ENCODE peak calls at places on chromosomes 16 and 17, in six cellular contexts. G is NCI-H1417; V is stimulated activated CD4-positive, alpha-beta T cell treated with anti-CD3 and anti-CD28 coated beads, Interleukin-1b, Interleukin-23, amount 100 ng/mL, for 4 hours; C is left colon; A is Peyer's patch; Q is cardiac fibroblast. I is an unnamed sample.

GRCh38 chr17:48123111-48123510 is 15.5 kb downstream of the SNX11 start:
- DNase-seq in G (no peak), V (no peak), C (no peak), A (no peak), Q (no peak), I (no peak)

GRCh38 chr17:54324813-54325212 is 502.1 kb downstream of the KIF2B start:
- DNase-seq in G (no peak), V (no peak), C (no peak), A (no peak), Q (no peak), I (no peak)

GRCh38 chr16:85682516-85682915 is 6.2 kb downstream of the GINS2 start:
- DNase-seq in G (no peak), V (no peak), C (no peak), A (no peak), Q (no peak), I (no peak)

GRCh38 chr16:20814761-20815160 is 8.4 kb downstream of the REXO5 start:
- DNase-seq in G (no peak), V (no peak), C (no peak), A (no peak), Q (no peak), I (no peak)

GRCh38 chr16:47728229-47728628 is 267.1 kb downstream of the PHKB start:
- DNase-seq in G (no peak), V (no peak), C (no peak), A (no peak), Q (no peak), I (no peak)

GRCh38 chr17:77688369-77688768 is 270.1 kb upstream of the TNRC6C start:
- DNase-seq in G (no peak), V (no peak), C (no peak), A (no peak), Q (no peak), I (no peak)

GRCh38 chr17:28759296-28759865 is 15.6 kb downstream of the TRAF4 start:
- DNase-seq in G (no peak), V (no peak), C (no peak), A (no peak), Q (no peak), I (no peak)

GRCh38 chr16:84065536-84066132 is 23.0 kb upstream of the SLC38A8 start:
- DNase-seq in G (peak), V (no peak), C (peak), A (peak), Q (peak), I (peak)

GRCh38 chr17:5694507-5694906 is 110.2 kb upstream of the NLRP1 start:
- DNase-seq in G (peak), V (no peak), C (no peak), A (no peak), Q (no peak), I (no peak)

GRCh38 chr17:37488607-37489196 is 989 bp upstream of the DUSP14 start:
- DNase-seq in G (peak), V (peak), C (peak), A (peak), Q (peak), I (peak)

GRCh38 chr16:72561-73537 is at the start of gene RHBDF1:
- DNase-seq in G (no peak), V (no peak), C (peak), A (no peak), Q (peak), I (peak)

GRCh38 chr16:74463888-74464287 is 42.6 kb upstream of the CLEC18B start:
- DNase-seq in G (no peak), V (no peak), C (no peak), A (no peak), Q (no peak), I (no peak)

GRCh38 chr16:85935391-85935956 is 36.5 kb downstream of the IRF8 start:
- DNase-seq in G (no peak), V (no peak), C (no peak), A (no peak), Q (no peak), I (no peak)

GRCh38 chr16:31052131-31052530 is 18.8 kb downstream of the STX4 start:
- DNase-seq in G (no peak), V (no peak), C (no peak), A (no peak), Q (peak), I (no peak)

GRCh38 chr16:54282923-54283734 is 3.5 kb downstream of the IRX3 start:
- DNase-seq in G (no peak), V (no peak), C (no peak), A (no peak), Q (no peak), I (no peak)

GRCh38 chr16:1291576-1291974 is 17.9 kb upstream of the UBE2I start:
- DNase-seq in G (peak), V (no peak), C (no peak), A (no peak), Q (no peak), I (no peak)

GRCh38 chr17:82330322-82331239 is 3.0 kb downstream of the SECTM1 start:
- DNase-seq in G (peak), V (no peak), C (peak), A (no peak), Q (peak), I (peak)

GRCh38 chr16:76474048-76474447 is 196.8 kb downstream of the CNTNAP4 start:
- DNase-seq in G (no peak), V (no peak), C (no peak), A (no peak), Q (no peak), I (no peak)

GRCh38 chr16:71762186-71762585 is 37.7 kb upstream of the PHLPP2 start:
- DNase-seq in G (no peak), V (no peak), C (no peak), A (no peak), Q (peak), I (no peak)

GRCh38 chr16:82664181-82664580 is 37.4 kb downstream of the CDH13 start:
- DNase-seq in G (no peak), V (no peak), C (no peak), A (no peak), Q (no peak), I (no peak)

GRCh38 chr17:65572186-65572580 is 10.7 kb upstream of the AXIN2 start:
- DNase-seq in G (no peak), V (no peak), C (no peak), A (no peak), Q (no peak), I (no peak)

GRCh38 chr17:50100921-50101345 is 5.8 kb downstream of the PDK2 start:
- DNase-seq in G (peak), V (no peak), C (no peak), A (no peak), Q (no peak), I (no peak)

GRCh38 chr16:77767826-77768225 is 20.5 kb upstream of the VAT1L start:
- DNase-seq in G (no peak), V (no peak), C (no peak), A (no peak), Q (no peak), I (no peak)

GRCh38 chr16:20675488-20676267 is 21.8 kb downstream of the ACSM1 start:
- DNase-seq in G (peak), V (peak), C (peak), A (peak), Q (peak), I (no peak)

GRCh38 chr16:67162439-67163163 is 1.9 kb upstream of the HSF4 start:
- DNase-seq in G (no peak), V (no peak), C (no peak), A (no peak), Q (no peak), I (no peak)

GRCh38 chr16:50547340-50547865 is 793 bp upstream of the NKD1 start:
- DNase-seq in G (no peak), V (peak), C (peak), A (peak), Q (no peak), I (peak)

GRCh38 chr17:44636562-44636961 is 19.7 kb upstream of the MEIOC start:
- DNase-seq in G (no peak), V (no peak), C (no peak), A (no peak), Q (peak), I (no peak)

GRCh38 chr17:76189741-76190140 is 48.7 kb upstream of the FOXJ1 start:
- DNase-seq in G (no peak), V (no peak), C (no peak), A (no peak), Q (no peak), I (no peak)

GRCh38 chr17:32259596-32259995 is 6.0 kb upstream of the RHBDL3 start:
- DNase-seq in G (no peak), V (no peak), C (no peak), A (no peak), Q (peak), I (no peak)

GRCh38 chr17:7340179-7340578 is 3.9 kb downstream of the ACAP1 start:
- DNase-seq in G (no peak), V (no peak), C (no peak), A (no peak), Q (peak), I (no peak)

GRCh38 chr17:8736362-8736761 is 8.3 kb downstream of the CCDC42 start:
- DNase-seq in G (no peak), V (no peak), C (no peak), A (no peak), Q (no peak), I (no peak)

GRCh38 chr17:63440770-63441335 is 5.3 kb downstream of the CYB561 start:
- DNase-seq in G (no peak), V (no peak), C (no peak), A (no peak), Q (no peak), I (no peak)